ENCODE peak calls at places on chromosome 3, in five cellular contexts. One of them, this sample, is unnamed.

GRCh38 chr3:20140881-20141280 is 45.1 kb downstream of the SGO1 start:
- DNase-seq in psoas muscle: no peak
- DNase-seq in NB4: no peak
- DNase-seq in neural crest cell: no peak
- DNase-seq in choroid plexus epithelial cell: no peak
- DNase-seq in this sample: no peak

GRCh38 chr3:142912440-142913172 is 23.7 kb upstream of the PCOLCE2 start:
- DNase-seq in choroid plexus epithelial cell: peak; percentile 18
- DNase-seq in neural crest cell: no peak
- DNase-seq in psoas muscle: no peak
- DNase-seq in NB4: no peak
- DNase-seq in this sample: no peak

GRCh38 chr3:138114988-138115971 is at the start of gene DZIP1L:
- DNase-seq in neural crest cell: peak; percentile 62
- DNase-seq in choroid plexus epithelial cell: peak; percentile 64
- DNase-seq in NB4: peak; percentile 73
- DNase-seq in psoas muscle: peak; percentile 75
- DNase-seq in this sample: peak; percentile 39

GRCh38 chr3:42755681-42756578 is 17.1 kb downstream of the CCDC13 start:
- DNase-seq in choroid plexus epithelial cell: peak; percentile 66
- DNase-seq in NB4: peak; percentile 71
- DNase-seq in neural crest cell: no peak
- DNase-seq in psoas muscle: no peak
- DNase-seq in this sample: peak; percentile 68

GRCh38 chr3:127304121-127304744 is 16.4 kb upstream of the PRR20G start:
- DNase-seq in psoas muscle: no peak
- DNase-seq in NB4: no peak
- DNase-seq in choroid plexus epithelial cell: no peak
- DNase-seq in neural crest cell: no peak
- DNase-seq in this sample: peak; percentile 30

GRCh38 chr3:14769531-14770325 is 49.0 kb upstream of the FGD5 start:
- DNase-seq in choroid plexus epithelial cell: no peak
- DNase-seq in neural crest cell: no peak
- DNase-seq in psoas muscle: no peak
- DNase-seq in NB4: no peak
- DNase-seq in this sample: no peak

GRCh38 chr3:77147836-77148578 is 108.1 kb downstream of the ROBO2 start:
- DNase-seq in choroid plexus epithelial cell: peak; percentile 52
- DNase-seq in neural crest cell: no peak
- DNase-seq in NB4: no peak
- DNase-seq in psoas muscle: no peak
- DNase-seq in this sample: no peak

GRCh38 chr3:9468460-9468859 is 71.0 kb downstream of the SETD5 start:
- DNase-seq in choroid plexus epithelial cell: no peak
- DNase-seq in NB4: no peak
- DNase-seq in neural crest cell: no peak
- DNase-seq in psoas muscle: no peak
- DNase-seq in this sample: no peak

GRCh38 chr3:190279690-190280089 is 42.6 kb downstream of the CLDN1 start:
- DNase-seq in choroid plexus epithelial cell: peak; percentile 24
- DNase-seq in psoas muscle: no peak
- DNase-seq in NB4: no peak
- DNase-seq in neural crest cell: no peak
- DNase-seq in this sample: no peak
- TF ChIP-seq CTCF in choroid plexus epithelial cell: no peak
- TF ChIP-seq CTCF in psoas muscle: no peak
- TF ChIP-seq CTCF in NB4: no peak
- TF ChIP-seq CTCF in neural crest cell: no peak
- TF ChIP-seq CTCF in this sample: no peak

DNA sequence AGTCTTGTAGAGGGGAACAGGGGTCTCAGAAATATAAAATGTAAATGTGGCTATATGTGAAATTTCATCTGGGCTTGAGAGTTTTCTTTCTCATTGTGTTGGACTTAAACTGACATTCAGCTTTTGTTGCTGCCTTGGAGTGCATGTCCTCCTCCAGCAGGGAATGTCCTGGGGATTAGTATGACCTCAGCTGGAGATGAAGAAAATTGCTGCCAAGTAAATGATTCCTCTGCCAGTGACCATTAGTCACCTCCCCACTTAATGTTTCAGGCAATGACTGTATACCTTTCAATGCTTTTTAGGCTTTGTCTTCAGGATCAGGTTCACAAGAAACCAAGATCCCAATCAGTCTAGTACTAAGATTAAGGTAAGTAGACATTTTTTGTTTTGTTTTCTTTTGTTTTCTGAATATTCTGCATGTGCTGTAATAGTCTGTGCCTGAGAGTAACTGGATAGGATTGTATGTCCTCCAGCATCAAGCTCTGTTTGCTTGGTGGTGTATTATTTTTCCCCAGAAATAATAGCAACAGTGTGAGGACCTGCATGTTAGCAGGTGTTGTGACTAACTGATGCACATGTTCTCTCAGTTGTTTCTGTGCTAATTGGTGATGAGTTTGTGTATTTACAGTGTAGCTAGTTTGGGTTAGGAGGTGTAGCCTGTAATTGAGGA is 18.1 kb upstream of the SLC22A13 start:
- DNase-seq in NB4: no peak
- DNase-seq in psoas muscle: no peak
- DNase-seq in choroid plexus epithelial cell: peak; percentile 85
- DNase-seq in neural crest cell: no peak
- DNase-seq in this sample: peak; percentile 29
- TF ChIP-seq CTCF in NB4: no peak
- TF ChIP-seq CTCF in psoas muscle: no peak
- TF ChIP-seq CTCF in choroid plexus epithelial cell: peak; percentile 56
- TF ChIP-seq CTCF in neural crest cell: no peak
- TF ChIP-seq CTCF in this sample: no peak

GRCh38 chr3:31448882-31449243 is 83.9 kb upstream of the STT3B start:
- DNase-seq in choroid plexus epithelial cell: no peak
- DNase-seq in NB4: no peak
- DNase-seq in neural crest cell: no peak
- DNase-seq in psoas muscle: no peak
- DNase-seq in this sample: no peak
- TF ChIP-seq CTCF in choroid plexus epithelial cell: no peak
- TF ChIP-seq CTCF in NB4: no peak
- TF ChIP-seq CTCF in neural crest cell: no peak
- TF ChIP-seq CTCF in psoas muscle: no peak
- TF ChIP-seq CTCF in this sample: no peak

DNA sequence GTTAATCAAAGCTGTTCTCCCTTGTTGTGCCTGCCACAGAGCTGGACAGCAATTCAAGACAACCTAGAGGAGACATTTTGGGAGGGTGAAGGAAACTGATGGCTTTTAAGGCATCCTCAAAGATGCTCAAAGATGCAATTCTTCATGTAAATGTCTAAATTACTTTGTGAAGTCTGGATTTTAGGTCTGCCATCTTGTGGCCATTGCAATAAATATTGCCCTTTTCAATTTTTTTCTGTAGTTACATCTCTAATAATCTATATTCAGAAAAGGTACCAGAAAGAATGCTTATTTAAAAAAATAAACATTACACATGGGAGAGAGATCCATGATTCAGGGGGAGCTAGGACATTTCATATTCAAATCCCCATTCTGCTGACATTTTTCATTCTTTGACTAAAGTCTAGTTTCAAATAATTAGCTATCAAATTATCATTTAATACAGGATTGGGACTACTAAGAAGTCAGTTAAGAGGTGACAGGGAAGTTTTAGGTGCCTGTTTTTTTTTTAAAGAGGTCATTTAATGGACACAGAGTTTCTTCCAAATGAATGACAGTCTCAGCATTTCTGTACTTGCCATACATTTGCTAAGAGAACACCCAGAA is 259.8 kb upstream of the WNT5A start:
- DNase-seq in neural crest cell: no peak
- DNase-seq in psoas muscle: no peak
- DNase-seq in NB4: peak; percentile 7
- DNase-seq in choroid plexus epithelial cell: peak; percentile 53
- DNase-seq in this sample: no peak
- TF ChIP-seq CTCF in neural crest cell: peak; percentile 69
- TF ChIP-seq CTCF in psoas muscle: peak; percentile 38
- TF ChIP-seq CTCF in NB4: peak; percentile 21
- TF ChIP-seq CTCF in choroid plexus epithelial cell: peak; percentile 53
- TF ChIP-seq CTCF in this sample: no peak

DNA sequence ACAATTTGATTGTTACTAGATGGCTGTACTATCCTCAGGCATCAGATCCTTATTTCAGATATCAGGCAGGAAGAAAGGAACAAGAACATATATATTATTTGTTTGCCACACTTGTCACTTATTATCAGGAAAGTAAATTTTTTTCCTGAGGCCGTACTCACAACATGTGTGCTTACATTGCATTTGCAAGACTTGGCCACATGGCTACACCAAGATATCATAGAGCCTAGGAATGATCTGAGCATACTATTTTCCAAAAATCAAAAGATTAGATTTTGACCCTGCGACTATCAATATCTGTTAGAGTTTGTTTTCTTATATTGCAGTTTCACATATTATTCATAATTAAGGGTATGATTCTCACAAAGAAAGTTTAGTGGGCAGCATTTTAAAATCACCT is 426.2 kb upstream of the BCHE start:
- DNase-seq in choroid plexus epithelial cell: peak; percentile 0
- DNase-seq in neural crest cell: no peak
- DNase-seq in psoas muscle: no peak
- DNase-seq in NB4: no peak
- DNase-seq in this sample: no peak
- TF ChIP-seq CTCF in choroid plexus epithelial cell: no peak
- TF ChIP-seq CTCF in neural crest cell: peak; percentile 38
- TF ChIP-seq CTCF in psoas muscle: no peak
- TF ChIP-seq CTCF in NB4: no peak
- TF ChIP-seq CTCF in this sample: no peak

This sample was measured in lower leg skin.